ENCODE peak calls at places on chromosomes 11 and 22, in eight cellular contexts. One of them, this sample, is unnamed.

GRCh38 chr11:125621995-125622394 is 3.0 kb upstream of the CHEK1 start:
- DNase-seq in lower leg skin: no peak
- DNase-seq in upper lobe of left lung: no peak
- DNase-seq in tibial nerve: no peak
- DNase-seq in brain microvascular endothelial cell: no peak
- DNase-seq in tibial artery: no peak
- DNase-seq in GM12865: no peak
- DNase-seq in psoas muscle: no peak
- DNase-seq in this sample: peak; percentile 61

GRCh38 chr11:126268361-126268707 is 361 bp downstream of the SRPRA start:
- DNase-seq in lower leg skin: no peak
- DNase-seq in upper lobe of left lung: no peak
- DNase-seq in tibial nerve: no peak
- DNase-seq in brain microvascular endothelial cell: no peak
- DNase-seq in tibial artery: no peak
- DNase-seq in GM12865: no peak
- DNase-seq in psoas muscle: no peak
- DNase-seq in this sample: no peak

GRCh38 chr11:120151536-120151935 is 13.6 kb upstream of the TRIM29 start:
- DNase-seq in lower leg skin: no peak
- DNase-seq in upper lobe of left lung: no peak
- DNase-seq in tibial nerve: no peak
- DNase-seq in brain microvascular endothelial cell: peak; percentile 8
- DNase-seq in tibial artery: no peak
- DNase-seq in GM12865: no peak
- DNase-seq in psoas muscle: no peak
- DNase-seq in this sample: no peak

GRCh38 chr22:27212617-27213177 is 555.3 kb downstream of the MIAT start:
- DNase-seq in lower leg skin: peak; percentile 91
- DNase-seq in upper lobe of left lung: peak; percentile 67
- DNase-seq in tibial nerve: peak; percentile 44
- DNase-seq in brain microvascular endothelial cell: peak; percentile 90
- DNase-seq in tibial artery: peak; percentile 95
- DNase-seq in GM12865: no peak
- DNase-seq in psoas muscle: peak; percentile 60
- DNase-seq in this sample: peak; percentile 81

GRCh38 chr11:62976109-62976508 is 8.7 kb downstream of the SLC22A6 start:
- DNase-seq in lower leg skin: no peak
- DNase-seq in upper lobe of left lung: no peak
- DNase-seq in tibial nerve: no peak
- DNase-seq in brain microvascular endothelial cell: no peak
- DNase-seq in tibial artery: no peak
- DNase-seq in GM12865: peak; percentile 8
- DNase-seq in psoas muscle: no peak
- DNase-seq in this sample: no peak

GRCh38 chr11:128399186-128399585 is 188.2 kb downstream of the ETS1 start:
- DNase-seq in lower leg skin: no peak
- DNase-seq in upper lobe of left lung: no peak
- DNase-seq in tibial nerve: no peak
- DNase-seq in brain microvascular endothelial cell: peak; percentile 81
- DNase-seq in tibial artery: no peak
- DNase-seq in GM12865: no peak
- DNase-seq in psoas muscle: no peak
- DNase-seq in this sample: peak; percentile 89

GRCh38 chr22:44403166-44403565 is 90.4 kb upstream of the SHISAL1 start:
- DNase-seq in lower leg skin: peak; percentile 63
- DNase-seq in upper lobe of left lung: peak; percentile 11
- DNase-seq in tibial nerve: no peak
- DNase-seq in brain microvascular endothelial cell: no peak
- DNase-seq in tibial artery: peak; percentile 23
- DNase-seq in GM12865: no peak
- DNase-seq in psoas muscle: no peak
- DNase-seq in this sample: no peak

GRCh38 chr11:84558085-84558905 is 1068.8 kb downstream of the DLG2 start:
- DNase-seq in lower leg skin: no peak
- DNase-seq in upper lobe of left lung: peak; percentile 24
- DNase-seq in tibial nerve: no peak
- DNase-seq in brain microvascular endothelial cell: peak; percentile 34
- DNase-seq in tibial artery: no peak
- DNase-seq in GM12865: peak; percentile 54
- DNase-seq in psoas muscle: no peak
- DNase-seq in this sample: peak; percentile 9

GRCh38 chr11:89463381-89463780 is 27.8 kb downstream of the NOX4 start:
- DNase-seq in lower leg skin: no peak
- DNase-seq in upper lobe of left lung: no peak
- DNase-seq in tibial nerve: no peak
- DNase-seq in brain microvascular endothelial cell: no peak
- DNase-seq in tibial artery: no peak
- DNase-seq in GM12865: no peak
- DNase-seq in psoas muscle: no peak
- DNase-seq in this sample: no peak

GRCh38 chr22:20154602-20155183 is 3.8 kb upstream of the CCDC188 start:
- DNase-seq in lower leg skin: no peak
- DNase-seq in upper lobe of left lung: no peak
- DNase-seq in tibial nerve: no peak
- DNase-seq in brain microvascular endothelial cell: no peak
- DNase-seq in tibial artery: no peak
- DNase-seq in GM12865: no peak
- DNase-seq in psoas muscle: no peak
- DNase-seq in this sample: no peak

GRCh38 chr11:73625690-73626318 is 20.6 kb upstream of the PLEKHB1 start:
- DNase-seq in lower leg skin: peak; percentile 94
- DNase-seq in upper lobe of left lung: peak; percentile 73
- DNase-seq in tibial nerve: peak; percentile 64
- DNase-seq in brain microvascular endothelial cell: peak; percentile 59
- DNase-seq in tibial artery: peak; percentile 84
- DNase-seq in GM12865: peak; percentile 74
- DNase-seq in psoas muscle: peak; percentile 57
- DNase-seq in this sample: peak; percentile 78

GRCh38 chr11:66410191-66410590 is 10.6 kb upstream of the NPAS4 start:
- DNase-seq in lower leg skin: no peak
- DNase-seq in upper lobe of left lung: no peak
- DNase-seq in tibial nerve: no peak
- DNase-seq in brain microvascular endothelial cell: no peak
- DNase-seq in tibial artery: no peak
- DNase-seq in GM12865: no peak
- DNase-seq in psoas muscle: no peak
- DNase-seq in this sample: no peak

GRCh38 chr11:73126804-73127480 is 15.2 kb downstream of the FCHSD2 start:
- DNase-seq in lower leg skin: no peak
- DNase-seq in upper lobe of left lung: no peak
- DNase-seq in tibial nerve: no peak
- DNase-seq in brain microvascular endothelial cell: no peak
- DNase-seq in tibial artery: no peak
- DNase-seq in GM12865: no peak
- DNase-seq in psoas muscle: no peak
- DNase-seq in this sample: peak; percentile 17

GRCh38 chr22:32620992-32621391 is 146.4 kb downstream of the FBXO7 start:
- DNase-seq in lower leg skin: no peak
- DNase-seq in upper lobe of left lung: no peak
- DNase-seq in tibial nerve: no peak
- DNase-seq in brain microvascular endothelial cell: no peak
- DNase-seq in tibial artery: no peak
- DNase-seq in GM12865: no peak
- DNase-seq in psoas muscle: no peak
- DNase-seq in this sample: no peak

GRCh38 chr11:45670386-45671135 is 5.1 kb upstream of the CHST1 start:
- DNase-seq in lower leg skin: no peak
- DNase-seq in upper lobe of left lung: no peak
- DNase-seq in tibial nerve: no peak
- DNase-seq in brain microvascular endothelial cell: no peak
- DNase-seq in tibial artery: no peak
- DNase-seq in GM12865: no peak
- DNase-seq in psoas muscle: no peak
- DNase-seq in this sample: no peak

DNA sequence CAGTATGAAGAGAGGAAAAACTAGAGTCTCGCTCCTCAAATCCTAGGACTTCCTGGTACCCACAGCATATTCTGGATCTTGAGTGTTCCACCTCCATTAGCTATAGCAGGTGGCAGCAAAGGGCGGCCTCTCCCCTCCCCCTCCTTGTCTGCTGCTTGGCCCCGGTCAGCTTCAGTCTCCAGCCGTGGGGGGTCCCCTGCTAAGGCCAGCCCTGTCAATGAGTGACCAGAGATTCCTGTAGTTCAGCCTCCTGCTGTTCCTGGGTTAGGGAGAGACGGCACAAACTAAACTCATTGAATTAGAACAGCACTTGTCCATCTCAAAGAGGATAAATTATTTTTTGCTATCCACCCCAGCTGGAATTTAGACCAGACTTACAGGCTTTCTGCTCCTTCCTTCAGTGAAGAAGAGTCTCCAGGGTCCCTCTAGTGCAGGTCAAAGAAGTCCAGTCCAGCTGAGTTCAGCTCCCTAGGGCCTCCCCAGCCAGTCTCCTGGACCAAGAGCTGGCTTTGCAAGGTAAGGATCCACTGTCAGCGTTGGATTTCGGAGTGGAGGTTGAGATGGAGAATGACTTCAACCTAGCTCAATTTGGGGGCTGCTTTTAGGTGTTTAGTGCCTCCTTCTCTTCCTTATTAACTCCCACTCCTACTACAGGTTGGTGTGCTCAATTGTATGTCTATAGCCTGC is 1.1 kb upstream of the PHLDB1 start:
- DNase-seq in lower leg skin: peak; percentile 75
- DNase-seq in upper lobe of left lung: no peak
- DNase-seq in tibial nerve: no peak
- DNase-seq in brain microvascular endothelial cell: no peak
- DNase-seq in tibial artery: no peak
- DNase-seq in GM12865: no peak
- DNase-seq in psoas muscle: no peak
- DNase-seq in this sample: no peak
- H3K4me3 ChIP-seq in lower leg skin: no peak overlapping the region
- H3K4me3 ChIP-seq in upper lobe of left lung: no peak overlapping the region
- H3K4me3 ChIP-seq in tibial nerve: peak overlapping the region; percentile 68
- H3K4me3 ChIP-seq in brain microvascular endothelial cell: no peak overlapping the region
- H3K4me3 ChIP-seq in tibial artery: no peak overlapping the region
- H3K4me3 ChIP-seq in GM12865: no peak overlapping the region
- H3K4me3 ChIP-seq in psoas muscle: peak overlapping the region; percentile 11
- H3K4me3 ChIP-seq in this sample: no peak overlapping the region

GRCh38 chr11:44315947-44316387 is 6.0 kb upstream of the ALX4 start:
- DNase-seq in lower leg skin: no peak
- DNase-seq in upper lobe of left lung: no peak
- DNase-seq in tibial nerve: no peak
- DNase-seq in brain microvascular endothelial cell: peak; percentile 10
- DNase-seq in tibial artery: peak; percentile 60
- DNase-seq in GM12865: no peak
- DNase-seq in psoas muscle: peak; percentile 41
- DNase-seq in this sample: peak; percentile 55
- TF ChIP-seq CTCF in lower leg skin: no peak
- TF ChIP-seq CTCF in upper lobe of left lung: no peak
- TF ChIP-seq CTCF in tibial nerve: no peak
- TF ChIP-seq CTCF in brain microvascular endothelial cell: peak; percentile 20
- TF ChIP-seq CTCF in tibial artery: no peak
- TF ChIP-seq CTCF in GM12865: no peak
- TF ChIP-seq CTCF in psoas muscle: no peak
- TF ChIP-seq CTCF in this sample: peak; percentile 15

DNA sequence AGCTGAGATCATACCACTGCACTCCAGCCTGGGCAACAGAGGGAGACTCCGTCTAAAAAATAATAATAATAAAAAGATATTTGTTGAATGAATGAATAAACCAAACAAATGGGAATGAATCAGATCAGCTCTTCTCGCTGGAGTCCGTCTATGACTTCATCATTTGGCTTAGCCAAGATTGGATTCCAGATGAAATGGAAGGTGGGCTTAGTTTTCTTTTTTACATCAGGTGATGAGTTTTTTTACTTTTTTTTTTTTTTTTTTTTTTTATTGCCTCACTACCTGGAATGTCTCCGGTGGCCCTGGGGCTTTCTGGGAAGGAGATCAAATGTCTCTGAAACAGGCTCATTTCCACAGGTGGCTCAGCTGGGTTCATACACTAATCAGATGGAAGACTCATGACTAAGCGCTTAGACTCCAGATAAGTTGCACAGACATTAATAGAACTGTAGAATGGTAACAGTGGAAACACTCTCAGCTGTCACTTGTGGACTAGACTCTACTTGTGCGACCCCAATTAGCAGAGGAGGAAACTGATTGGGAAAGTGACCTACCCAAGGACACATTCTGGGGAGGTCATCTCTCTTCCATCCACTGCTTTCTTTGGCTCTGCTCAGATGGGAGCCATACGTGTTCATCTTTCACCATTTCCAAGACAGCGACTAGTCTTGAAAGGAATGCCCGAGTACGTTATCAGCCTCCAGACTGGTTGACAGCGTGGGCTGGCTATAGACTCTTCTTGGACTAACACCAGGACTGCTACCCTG is 20.5 kb upstream of the RBFOX2 start:
- DNase-seq in lower leg skin: no peak
- DNase-seq in upper lobe of left lung: no peak
- DNase-seq in tibial nerve: no peak
- DNase-seq in brain microvascular endothelial cell: peak; percentile 52
- DNase-seq in tibial artery: no peak
- DNase-seq in GM12865: no peak
- DNase-seq in psoas muscle: no peak
- DNase-seq in this sample: peak; percentile 29
- H3K4me3 ChIP-seq in lower leg skin: no peak overlapping the region
- H3K4me3 ChIP-seq in upper lobe of left lung: no peak overlapping the region
- H3K4me3 ChIP-seq in tibial nerve: no peak overlapping the region
- H3K4me3 ChIP-seq in brain microvascular endothelial cell: no peak overlapping the region
- H3K4me3 ChIP-seq in tibial artery: no peak overlapping the region
- H3K4me3 ChIP-seq in GM12865: no peak overlapping the region
- H3K4me3 ChIP-seq in psoas muscle: no peak overlapping the region
- H3K4me3 ChIP-seq in this sample: no peak overlapping the region

GRCh38 chr11:122917311-122917710 is 34.8 kb downstream of the JHY start:
- DNase-seq in lower leg skin: no peak
- DNase-seq in upper lobe of left lung: peak; percentile 77
- DNase-seq in tibial nerve: no peak
- DNase-seq in brain microvascular endothelial cell: no peak
- DNase-seq in tibial artery: no peak
- DNase-seq in GM12865: no peak
- DNase-seq in psoas muscle: peak; percentile 20
- DNase-seq in this sample: peak; percentile 22

GRCh38 chr11:122920579-122920978 is 38.0 kb downstream of the JHY start:
- DNase-seq in lower leg skin: no peak
- DNase-seq in upper lobe of left lung: peak; percentile 78
- DNase-seq in tibial nerve: no peak
- DNase-seq in brain microvascular endothelial cell: no peak
- DNase-seq in tibial artery: no peak
- DNase-seq in GM12865: no peak
- DNase-seq in psoas muscle: no peak
- DNase-seq in this sample: no peak

GRCh38 chr11:122922893-122923292 is 40.3 kb downstream of the JHY start:
- DNase-seq in lower leg skin: no peak
- DNase-seq in upper lobe of left lung: no peak
- DNase-seq in tibial nerve: no peak
- DNase-seq in brain microvascular endothelial cell: no peak
- DNase-seq in tibial artery: no peak
- DNase-seq in GM12865: no peak
- DNase-seq in psoas muscle: no peak
- DNase-seq in this sample: no peak

DNA sequence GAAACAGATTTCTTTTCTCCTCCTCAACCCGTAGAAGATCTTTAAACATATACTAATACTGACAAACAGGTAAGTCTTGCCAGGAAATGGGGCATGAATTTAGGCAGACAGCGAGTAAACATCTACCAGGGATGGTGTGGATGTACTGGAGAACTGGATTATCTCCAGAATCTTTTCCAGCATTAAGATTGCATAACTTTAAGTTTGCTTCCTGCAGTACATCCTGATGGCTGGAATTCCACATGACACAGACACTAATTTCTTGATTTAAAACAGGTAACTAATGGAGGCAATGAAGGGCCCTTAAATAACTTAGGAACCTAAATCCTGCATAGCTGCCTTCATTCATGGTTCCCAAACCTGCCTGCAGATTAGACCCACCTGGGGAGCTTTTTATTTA is 40.7 kb downstream of the JHY start:
- DNase-seq in lower leg skin: no peak
- DNase-seq in upper lobe of left lung: no peak
- DNase-seq in tibial nerve: no peak
- DNase-seq in brain microvascular endothelial cell: no peak
- DNase-seq in tibial artery: no peak
- DNase-seq in GM12865: no peak
- DNase-seq in psoas muscle: no peak
- DNase-seq in this sample: no peak
- TF ChIP-seq CTCF in lower leg skin: no peak
- TF ChIP-seq CTCF in upper lobe of left lung: no peak
- TF ChIP-seq CTCF in tibial nerve: no peak
- TF ChIP-seq CTCF in brain microvascular endothelial cell: no peak
- TF ChIP-seq CTCF in tibial artery: no peak
- TF ChIP-seq CTCF in GM12865: no peak
- TF ChIP-seq CTCF in psoas muscle: no peak
- TF ChIP-seq CTCF in this sample: no peak